ENCODE peak calls at places on chromosomes 6 and 20, in six cellular contexts. One of them, this sample, is unnamed.

GRCh38 chr20:41344938-41345728 is 4.5 kb downstream of the LPIN3 start:
- DNase-seq in tibial nerve: no peak
- DNase-seq in left ventricle myocardium inferior: no peak
- DNase-seq in GM13976: no peak
- DNase-seq in hepatocyte: no peak
- DNase-seq in heart left ventricle: no peak
- DNase-seq in this sample: no peak

GRCh38 chr6:83192871-83193746 is at the start of the genes PGM3 and RWDD2A:
- DNase-seq in tibial nerve: peak
- DNase-seq in left ventricle myocardium inferior: peak
- DNase-seq in heart left ventricle: peak
- DNase-seq in hepatocyte: peak
- DNase-seq in GM13976: peak
- DNase-seq in this sample: peak

GRCh38 chr6:125004198-125004597 is 42.0 kb downstream of the RNF217 start:
- DNase-seq in left ventricle myocardium inferior: peak
- DNase-seq in GM13976: no peak
- DNase-seq in tibial nerve: no peak
- DNase-seq in hepatocyte: no peak
- DNase-seq in heart left ventricle: peak
- DNase-seq in this sample: no peak

GRCh38 chr6:134802426-134803058 is 147.4 kb downstream of the ALDH8A1 start:
- DNase-seq in heart left ventricle: no peak
- DNase-seq in left ventricle myocardium inferior: no peak
- DNase-seq in GM13976: no peak
- DNase-seq in tibial nerve: no peak
- DNase-seq in hepatocyte: no peak
- DNase-seq in this sample: no peak

GRCh38 chr20:54086444-54087134 is 16.2 kb upstream of the BCAS1 start:
- DNase-seq in hepatocyte: no peak
- DNase-seq in tibial nerve: no peak
- DNase-seq in heart left ventricle: no peak
- DNase-seq in GM13976: no peak
- DNase-seq in left ventricle myocardium inferior: no peak
- DNase-seq in this sample: no peak

GRCh38 chr20:33443006-33443511 is 504 bp downstream of the SNTA1 start:
- DNase-seq in heart left ventricle: peak
- DNase-seq in hepatocyte: peak
- DNase-seq in left ventricle myocardium inferior: peak
- DNase-seq in GM13976: no peak
- DNase-seq in tibial nerve: no peak
- DNase-seq in this sample: peak

GRCh38 chr6:13873288-13874190 is 51.2 kb upstream of the RNF182 start:
- DNase-seq in hepatocyte: peak
- DNase-seq in tibial nerve: peak
- DNase-seq in left ventricle myocardium inferior: peak
- DNase-seq in heart left ventricle: peak
- DNase-seq in GM13976: peak
- DNase-seq in this sample: peak

GRCh38 chr6:108895591-108895990 is 47.4 kb downstream of the ARMC2 start:
- DNase-seq in GM13976: no peak
- DNase-seq in tibial nerve: no peak
- DNase-seq in left ventricle myocardium inferior: no peak
- DNase-seq in hepatocyte: no peak
- DNase-seq in heart left ventricle: no peak
- DNase-seq in this sample: no peak

GRCh38 chr6:63808576-63808975 is 173.0 kb downstream of the PHF3 start:
- DNase-seq in tibial nerve: no peak
- DNase-seq in left ventricle myocardium inferior: no peak
- DNase-seq in hepatocyte: no peak
- DNase-seq in heart left ventricle: no peak
- DNase-seq in GM13976: no peak
- DNase-seq in this sample: no peak

DNA sequence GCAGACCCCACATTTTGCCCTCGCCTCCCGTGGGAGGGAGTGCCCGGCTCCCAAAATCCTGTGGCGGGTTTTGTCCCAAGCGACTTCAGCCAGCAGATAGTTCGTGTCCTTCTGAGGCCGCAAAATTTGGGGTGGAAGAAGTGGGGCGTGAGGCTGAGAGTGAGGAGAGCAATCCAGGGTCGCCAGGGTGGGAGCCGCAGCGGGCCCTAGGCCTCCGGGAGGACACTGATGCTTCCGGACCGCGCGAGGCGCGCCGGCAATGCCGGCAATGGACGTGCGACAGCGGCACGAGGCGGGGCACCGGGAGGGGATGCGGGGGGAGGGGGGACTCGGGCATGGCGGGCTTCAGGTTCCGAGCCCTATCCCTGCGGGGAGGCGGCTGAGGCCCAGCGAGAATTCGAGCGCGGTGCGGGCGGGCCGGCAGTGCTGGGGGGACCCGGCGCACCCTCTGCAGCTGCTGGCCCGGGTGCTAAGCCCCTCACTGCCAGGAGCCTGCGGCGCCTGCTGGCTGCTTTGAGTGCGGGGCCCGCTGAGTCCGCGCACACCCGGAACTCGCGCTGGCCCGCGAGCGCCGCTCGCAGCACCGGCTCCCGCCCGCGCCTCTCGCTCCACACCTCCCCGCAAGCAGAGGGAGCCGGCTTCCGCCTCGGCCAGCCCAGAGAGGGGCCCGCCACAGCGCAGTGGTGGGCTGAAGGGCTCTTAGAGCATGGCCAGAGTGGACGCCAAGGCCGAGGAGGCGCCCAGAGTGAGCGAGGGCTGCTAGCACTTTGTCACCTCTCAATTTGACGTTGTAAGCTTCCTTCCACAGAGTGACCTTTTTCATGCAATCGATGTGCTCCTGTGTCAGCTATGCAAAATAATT is 143.8 kb downstream of the LPA start:
- DNase-seq in left ventricle myocardium inferior: peak
- DNase-seq in tibial nerve: peak
- DNase-seq in GM13976: peak
- DNase-seq in hepatocyte: peak
- DNase-seq in heart left ventricle: peak
- DNase-seq in this sample: peak
- TF ChIP-seq CTCF in left ventricle myocardium inferior: peak
- TF ChIP-seq CTCF in tibial nerve: no peak
- TF ChIP-seq CTCF in GM13976: no peak
- TF ChIP-seq CTCF in hepatocyte: peak
- TF ChIP-seq CTCF in heart left ventricle: no peak
- TF ChIP-seq CTCF in this sample: no peak

GRCh38 chr6:47079638-47080037 is 37.5 kb upstream of the ADGRF1 start:
- DNase-seq in left ventricle myocardium inferior: no peak
- DNase-seq in heart left ventricle: no peak
- DNase-seq in tibial nerve: no peak
- DNase-seq in GM13976: no peak
- DNase-seq in hepatocyte: no peak
- DNase-seq in this sample: no peak
- TF ChIP-seq CTCF in left ventricle myocardium inferior: no peak
- TF ChIP-seq CTCF in heart left ventricle: no peak
- TF ChIP-seq CTCF in tibial nerve: no peak
- TF ChIP-seq CTCF in GM13976: no peak
- TF ChIP-seq CTCF in hepatocyte: no peak
- TF ChIP-seq CTCF in this sample: no peak

DNA sequence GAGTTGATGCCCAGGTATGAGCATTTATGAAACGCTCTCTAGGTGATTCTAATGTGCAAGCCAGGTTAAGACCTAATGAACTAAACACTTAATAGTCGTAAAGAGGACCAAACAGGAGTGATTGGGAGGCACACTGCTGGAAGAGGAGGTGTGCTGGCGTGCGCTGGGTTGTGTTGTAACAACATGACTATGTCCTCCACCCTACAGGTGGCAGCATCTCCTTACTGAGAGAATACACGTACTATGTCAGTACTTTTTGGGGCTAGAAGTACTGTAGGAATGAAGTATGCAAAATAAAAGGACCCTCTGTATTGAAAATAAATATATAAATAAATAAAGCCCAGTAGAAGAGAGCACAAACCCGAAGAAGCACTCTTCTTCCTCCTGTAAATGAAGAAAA is 11.9 kb downstream of the C6orf89 start:
- DNase-seq in tibial nerve: peak
- DNase-seq in heart left ventricle: no peak
- DNase-seq in GM13976: no peak
- DNase-seq in hepatocyte: peak
- DNase-seq in left ventricle myocardium inferior: no peak
- DNase-seq in this sample: no peak
- TF ChIP-seq CTCF in tibial nerve: no peak
- TF ChIP-seq CTCF in heart left ventricle: no peak
- TF ChIP-seq CTCF in GM13976: no peak
- TF ChIP-seq CTCF in hepatocyte: peak
- TF ChIP-seq CTCF in left ventricle myocardium inferior: peak
- TF ChIP-seq CTCF in this sample: peak

GRCh38 chr6:69719602-69720193 is 77.1 kb downstream of the LMBRD1 start:
- DNase-seq in tibial nerve: no peak
- DNase-seq in left ventricle myocardium inferior: no peak
- DNase-seq in heart left ventricle: no peak
- DNase-seq in hepatocyte: peak
- DNase-seq in GM13976: no peak
- DNase-seq in this sample: no peak
- TF ChIP-seq CTCF in tibial nerve: no peak
- TF ChIP-seq CTCF in left ventricle myocardium inferior: peak
- TF ChIP-seq CTCF in heart left ventricle: no peak
- TF ChIP-seq CTCF in hepatocyte: peak
- TF ChIP-seq CTCF in GM13976: no peak
- TF ChIP-seq CTCF in this sample: peak

GRCh38 chr6:160048471-160048870 is 73.1 kb upstream of the SLC22A1 start:
- DNase-seq in hepatocyte: no peak
- DNase-seq in left ventricle myocardium inferior: no peak
- DNase-seq in GM13976: no peak
- DNase-seq in tibial nerve: no peak
- DNase-seq in heart left ventricle: no peak
- DNase-seq in this sample: no peak
- TF ChIP-seq CTCF in hepatocyte: no peak
- TF ChIP-seq CTCF in left ventricle myocardium inferior: no peak
- TF ChIP-seq CTCF in GM13976: no peak
- TF ChIP-seq CTCF in tibial nerve: no peak
- TF ChIP-seq CTCF in heart left ventricle: no peak
- TF ChIP-seq CTCF in this sample: no peak

This sample was measured in D721Med.